ENCODE peak calls at places on chromosomes 7 and 10, in seven cellular contexts. One of them, this sample, is unnamed.
A peak's percentile ranks its signal among the peaks of the same experiment; 100 is the strongest.

GRCh38 chr7:151632750-151633515 is 113.2 kb upstream of the RHEB start:
- DNase-seq in pancreas: peak; percentile 35
- DNase-seq in T-helper 17 cell: peak; percentile 26
- DNase-seq in cardiac muscle cell: no peak
- DNase-seq in SK-N-SH: no peak
- DNase-seq in colonic mucosa: peak; percentile 68
- DNase-seq in astrocyte: peak; percentile 44
- DNase-seq in this sample: peak; percentile 75

GRCh38 chr10:23362879-23363787 is 18.5 kb upstream of the C10orf67 start:
- DNase-seq in SK-N-SH: no peak
- DNase-seq in astrocyte: no peak
- DNase-seq in cardiac muscle cell: no peak
- DNase-seq in colonic mucosa: no peak
- DNase-seq in T-helper 17 cell: peak; percentile 16
- DNase-seq in pancreas: no peak
- DNase-seq in this sample: no peak

GRCh38 chr10:44089671-44090070 is 295.2 kb downstream of the CXCL12 start:
- DNase-seq in colonic mucosa: no peak
- DNase-seq in SK-N-SH: no peak
- DNase-seq in astrocyte: no peak
- DNase-seq in cardiac muscle cell: no peak
- DNase-seq in T-helper 17 cell: no peak
- DNase-seq in pancreas: no peak
- DNase-seq in this sample: no peak

GRCh38 chr7:289209-289755 is 688 bp upstream of the FOXL3 start:
- DNase-seq in colonic mucosa: no peak
- DNase-seq in T-helper 17 cell: no peak
- DNase-seq in SK-N-SH: peak; percentile 60
- DNase-seq in cardiac muscle cell: no peak
- DNase-seq in pancreas: no peak
- DNase-seq in astrocyte: no peak
- DNase-seq in this sample: peak; percentile 32

GRCh38 chr7:56157238-56157790 is 41.1 kb upstream of the NUPR2 start:
- DNase-seq in SK-N-SH: no peak
- DNase-seq in T-helper 17 cell: no peak
- DNase-seq in cardiac muscle cell: no peak
- DNase-seq in colonic mucosa: no peak
- DNase-seq in pancreas: no peak
- DNase-seq in astrocyte: no peak
- DNase-seq in this sample: no peak

GRCh38 chr7:92836489-92837213 is at the start of gene CDK6:
- DNase-seq in pancreas: peak; percentile 65
- DNase-seq in colonic mucosa: peak; percentile 76
- DNase-seq in cardiac muscle cell: peak; percentile 88
- DNase-seq in astrocyte: peak; percentile 61
- DNase-seq in T-helper 17 cell: peak; percentile 49
- DNase-seq in SK-N-SH: peak; percentile 79
- DNase-seq in this sample: peak; percentile 73

GRCh38 chr10:32923849-32924248 is 34.2 kb downstream of the ITGB1 start:
- DNase-seq in astrocyte: no peak
- DNase-seq in SK-N-SH: no peak
- DNase-seq in colonic mucosa: no peak
- DNase-seq in pancreas: no peak
- DNase-seq in cardiac muscle cell: no peak
- DNase-seq in T-helper 17 cell: no peak
- DNase-seq in this sample: no peak

GRCh38 chr10:84054743-84055142 is 84.6 kb upstream of the GHITM start:
- DNase-seq in astrocyte: no peak
- DNase-seq in colonic mucosa: no peak
- DNase-seq in SK-N-SH: no peak
- DNase-seq in pancreas: no peak
- DNase-seq in T-helper 17 cell: no peak
- DNase-seq in cardiac muscle cell: no peak
- DNase-seq in this sample: no peak

GRCh38 chr7:151592868-151593486 is 73.3 kb upstream of the RHEB start:
- DNase-seq in cardiac muscle cell: no peak
- DNase-seq in colonic mucosa: no peak
- DNase-seq in SK-N-SH: no peak
- DNase-seq in pancreas: no peak
- DNase-seq in astrocyte: peak; percentile 99
- DNase-seq in T-helper 17 cell: no peak
- DNase-seq in this sample: no peak

GRCh38 chr10:100579691-100580090 is 43.9 kb downstream of the HIF1AN start:
- DNase-seq in SK-N-SH: no peak
- DNase-seq in pancreas: no peak
- DNase-seq in astrocyte: no peak
- DNase-seq in colonic mucosa: no peak
- DNase-seq in T-helper 17 cell: no peak
- DNase-seq in cardiac muscle cell: no peak
- DNase-seq in this sample: no peak

GRCh38 chr7:115694424-115694823 is 336.1 kb downstream of the TFEC start:
- DNase-seq in SK-N-SH: no peak
- DNase-seq in astrocyte: no peak
- DNase-seq in T-helper 17 cell: no peak
- DNase-seq in pancreas: no peak
- DNase-seq in colonic mucosa: no peak
- DNase-seq in cardiac muscle cell: no peak
- DNase-seq in this sample: no peak

GRCh38 chr7:43637114-43637806 is 54.4 kb downstream of the STK17A start:
- DNase-seq in colonic mucosa: no peak
- DNase-seq in T-helper 17 cell: no peak
- DNase-seq in astrocyte: peak; percentile 63
- DNase-seq in SK-N-SH: no peak
- DNase-seq in cardiac muscle cell: no peak
- DNase-seq in pancreas: no peak
- DNase-seq in this sample: no peak

GRCh38 chr7:46784746-46785145 is 797.2 kb downstream of the TNS3 start:
- DNase-seq in colonic mucosa: no peak
- DNase-seq in SK-N-SH: no peak
- DNase-seq in astrocyte: peak; percentile 81
- DNase-seq in T-helper 17 cell: no peak
- DNase-seq in pancreas: no peak
- DNase-seq in cardiac muscle cell: no peak
- DNase-seq in this sample: no peak

GRCh38 chr10:96017227-96017687 is 26.1 kb upstream of the CCNJ start:
- DNase-seq in T-helper 17 cell: no peak
- DNase-seq in pancreas: peak; percentile 21
- DNase-seq in SK-N-SH: peak; percentile 42
- DNase-seq in cardiac muscle cell: peak; percentile 76
- DNase-seq in colonic mucosa: peak; percentile 61
- DNase-seq in astrocyte: peak; percentile 20
- DNase-seq in this sample: no peak

GRCh38 chr7:20834656-20835055 is 48.0 kb upstream of the SP8 start:
- DNase-seq in cardiac muscle cell: no peak
- DNase-seq in colonic mucosa: no peak
- DNase-seq in T-helper 17 cell: no peak
- DNase-seq in pancreas: no peak
- DNase-seq in astrocyte: no peak
- DNase-seq in SK-N-SH: no peak
- DNase-seq in this sample: no peak

GRCh38 chr7:153859239-153859638 is 193.0 kb upstream of the DPP6 start:
- DNase-seq in pancreas: no peak
- DNase-seq in T-helper 17 cell: no peak
- DNase-seq in colonic mucosa: no peak
- DNase-seq in cardiac muscle cell: no peak
- DNase-seq in SK-N-SH: no peak
- DNase-seq in astrocyte: no peak
- DNase-seq in this sample: no peak

DNA sequence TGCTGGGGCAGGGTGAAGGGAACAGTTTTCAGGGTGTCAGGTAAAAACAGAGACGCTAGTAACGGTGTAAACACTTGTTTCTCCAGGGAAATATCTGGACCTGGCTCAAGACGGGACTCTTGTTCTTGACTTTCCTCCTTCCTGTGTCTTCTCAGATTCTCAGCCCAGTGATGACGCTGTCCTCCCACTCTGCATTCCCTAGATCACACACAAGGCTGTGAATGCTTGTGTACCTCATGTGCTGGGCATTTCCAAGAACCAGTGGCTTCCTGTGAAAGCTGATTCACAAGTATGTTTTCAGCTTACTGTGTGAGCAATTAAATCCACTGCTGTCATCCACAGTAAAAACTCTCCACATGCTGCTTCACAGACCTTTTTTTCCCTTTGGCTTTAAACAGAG is 193.9 kb upstream of the DPP6 start:
- DNase-seq in pancreas: no peak
- DNase-seq in SK-N-SH: no peak
- DNase-seq in colonic mucosa: no peak
- DNase-seq in astrocyte: peak; percentile 43
- DNase-seq in T-helper 17 cell: no peak
- DNase-seq in cardiac muscle cell: no peak
- DNase-seq in this sample: no peak
- H3K9me3 ChIP-seq in pancreas: no peaks in the 10 kb centered on the region
- H3K9me3 ChIP-seq in SK-N-SH: no peaks in the 10 kb centered on the region
- H3K9me3 ChIP-seq in colonic mucosa: no peaks in the 10 kb centered on the region
- H3K9me3 ChIP-seq in astrocyte: peaks cover 2% of the 10 kb centered on the region
- H3K9me3 ChIP-seq in T-helper 17 cell: no peaks in the 10 kb centered on the region
- H3K9me3 ChIP-seq in cardiac muscle cell: no peaks in the 10 kb centered on the region
- H3K9me3 ChIP-seq in this sample: peaks cover 4% of the 10 kb centered on the region

GRCh38 chr10:82463165-82463564 is 588.2 kb downstream of the NRG3 start:
- DNase-seq in T-helper 17 cell: no peak
- DNase-seq in colonic mucosa: no peak
- DNase-seq in cardiac muscle cell: no peak
- DNase-seq in pancreas: no peak
- DNase-seq in astrocyte: no peak
- DNase-seq in SK-N-SH: no peak
- DNase-seq in this sample: no peak
- H3K9me3 ChIP-seq in T-helper 17 cell: no peaks in the 10 kb centered on the region
- H3K9me3 ChIP-seq in colonic mucosa: no peaks in the 10 kb centered on the region
- H3K9me3 ChIP-seq in cardiac muscle cell: no peaks in the 10 kb centered on the region
- H3K9me3 ChIP-seq in pancreas: no peaks in the 10 kb centered on the region
- H3K9me3 ChIP-seq in astrocyte: no peaks in the 10 kb centered on the region
- H3K9me3 ChIP-seq in SK-N-SH: no peaks in the 10 kb centered on the region
- H3K9me3 ChIP-seq in this sample: no peaks in the 10 kb centered on the region

DNA sequence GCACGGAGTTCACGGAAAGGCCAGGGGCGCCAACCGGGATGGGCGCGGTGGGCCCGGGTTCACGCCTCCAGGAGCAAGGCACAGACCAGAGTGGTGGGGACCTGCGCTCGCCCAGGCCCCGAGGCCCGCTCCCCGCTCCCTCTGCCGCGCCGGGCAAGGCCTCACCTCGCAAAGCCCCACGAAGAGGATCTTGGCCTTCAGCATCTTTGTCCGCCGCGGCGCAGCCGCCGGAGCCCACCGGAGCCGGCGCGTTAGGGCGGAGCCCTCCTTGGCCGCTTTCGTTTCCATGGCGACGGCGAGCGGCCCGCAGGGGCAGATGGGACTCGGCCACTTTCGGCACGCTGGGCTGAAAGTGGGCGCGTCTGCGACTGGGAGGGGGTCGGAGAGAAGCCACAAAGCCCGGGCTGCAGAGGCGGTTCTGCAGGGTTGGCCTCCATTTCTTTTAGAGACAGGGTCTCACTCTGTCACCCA is 944.4 kb upstream of the ZNF722 start:
- DNase-seq in T-helper 17 cell: no peak
- DNase-seq in colonic mucosa: no peak
- DNase-seq in pancreas: no peak
- DNase-seq in astrocyte: no peak
- DNase-seq in SK-N-SH: no peak
- DNase-seq in cardiac muscle cell: no peak
- DNase-seq in this sample: no peak
- H3K9me3 ChIP-seq in T-helper 17 cell: peaks cover 5% of the 10 kb centered on the region
- H3K9me3 ChIP-seq in colonic mucosa: no peaks in the 10 kb centered on the region
- H3K9me3 ChIP-seq in pancreas: no peaks in the 10 kb centered on the region
- H3K9me3 ChIP-seq in astrocyte: peaks cover 11% of the 10 kb centered on the region
- H3K9me3 ChIP-seq in SK-N-SH: no peaks in the 10 kb centered on the region
- H3K9me3 ChIP-seq in cardiac muscle cell: no peaks in the 10 kb centered on the region
- H3K9me3 ChIP-seq in this sample: peaks cover 87% of the 10 kb centered on the region

DNA sequence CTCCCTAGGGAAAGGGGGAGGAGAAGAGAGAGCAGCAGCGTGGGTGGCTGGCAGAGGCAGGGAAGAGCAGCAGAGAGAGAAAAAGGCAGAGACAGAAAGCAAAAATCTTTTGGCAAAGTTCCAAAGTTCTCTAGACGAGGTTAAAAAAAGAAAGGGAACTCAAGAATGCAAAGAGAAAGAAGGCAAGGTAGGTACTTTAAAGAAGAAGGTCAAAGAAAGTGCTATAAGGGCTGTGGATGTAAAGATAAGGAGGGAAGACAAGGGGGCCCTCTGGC is 20.2 kb upstream of the OPTN start:
- DNase-seq in colonic mucosa: no peak
- DNase-seq in pancreas: no peak
- DNase-seq in T-helper 17 cell: no peak
- DNase-seq in cardiac muscle cell: no peak
- DNase-seq in SK-N-SH: no peak
- DNase-seq in astrocyte: no peak
- DNase-seq in this sample: no peak
- H3K9me3 ChIP-seq in colonic mucosa: no peaks in the 10 kb centered on the region
- H3K9me3 ChIP-seq in pancreas: no peaks in the 10 kb centered on the region
- H3K9me3 ChIP-seq in T-helper 17 cell: peaks cover 8% of the 10 kb centered on the region
- H3K9me3 ChIP-seq in cardiac muscle cell: no peaks in the 10 kb centered on the region
- H3K9me3 ChIP-seq in SK-N-SH: peaks cover 15% of the 10 kb centered on the region
- H3K9me3 ChIP-seq in astrocyte: peaks cover 21% of the 10 kb centered on the region
- H3K9me3 ChIP-seq in this sample: peaks cover 42% of the 10 kb centered on the region